ENCODE peak calls at places on chromosomes 11 and 22, in eight cellular contexts. E is kidney; I is CD8-positive, alpha-beta T cell; U is left ventricle myocardium inferior; F is tibial artery; L is Panc1; M is transverse colon; N is NT2/D1. Q is an unnamed sample. For H3K4me1, the result is how much of the 10 kb centered on the place peaks cover.

GRCh38 chr22:42388130-42388797 is 43.9 kb downstream of the NFAM1 start:
- DNase-seq in E (no peak), I (no peak), U (no peak), F (no peak), L (no peak), M (no peak), N (no peak), Q (no peak)

GRCh38 chr11:10410844-10411200 is 44.2 kb upstream of the AMPD3 start:
- DNase-seq in E (no peak), I (no peak), U (no peak), F (no peak), L (no peak), M (no peak), N (no peak), Q (no peak)

GRCh38 chr11:8105666-8106065 is 24.7 kb downstream of the TUB start:
- DNase-seq in E (no peak), I (no peak), U (no peak), F (no peak), L (no peak), M (no peak), N (no peak), Q (no peak)

GRCh38 chr11:17036666-17037658 is 22.7 kb upstream of the PLEKHA7 start:
- DNase-seq in E (no peak), I (no peak), U (no peak), F (no peak), L (no peak), M (peak), N (no peak), Q (no peak)

GRCh38 chr11:111654611-111655010 is 52.4 kb downstream of the SIK2 start:
- DNase-seq in E (no peak), I (no peak), U (no peak), F (no peak), L (no peak), M (no peak), N (no peak), Q (no peak)

GRCh38 chr11:121367434-121367833 is 74.9 kb downstream of the SC5D start:
- DNase-seq in E (no peak), I (peak), U (no peak), F (no peak), L (no peak), M (no peak), N (no peak), Q (no peak)

GRCh38 chr11:133038850-133039249 is 493.5 kb downstream of the OPCML start:
- DNase-seq in E (no peak), I (no peak), U (no peak), F (no peak), L (no peak), M (no peak), N (no peak), Q (no peak)

GRCh38 chr11:116506446-116506845 is 266.3 kb downstream of the BUD13 start:
- DNase-seq in E (no peak), I (peak), U (no peak), F (peak), L (no peak), M (no peak), N (no peak), Q (no peak)

GRCh38 chr11:114316980-114317675 is 20.9 kb downstream of the NNMT start:
- DNase-seq in E (no peak), I (no peak), U (no peak), F (no peak), L (no peak), M (no peak), N (no peak), Q (no peak)

GRCh38 chr22:33747576-33748180 is 172.6 kb downstream of the LARGE1 start:
- DNase-seq in E (no peak), I (no peak), U (no peak), F (no peak), L (no peak), M (peak), N (no peak), Q (no peak)

GRCh38 chr22:42134033-42135020 is 3.7 kb upstream of the CYP2D6 start:
- DNase-seq in E (peak), I (no peak), U (no peak), F (no peak), L (no peak), M (no peak), N (no peak), Q (no peak)

GRCh38 chr11:79437274-79437980 is 3.4 kb downstream of the TENM4 start:
- DNase-seq in E (peak), I (no peak), U (peak), F (peak), L (no peak), M (peak), N (peak), Q (no peak)

GRCh38 chr22:45882881-45883810 is 93.8 kb downstream of the WNT7B start:
- DNase-seq in E (peak), I (no peak), U (no peak), F (peak), L (no peak), M (no peak), N (no peak), Q (no peak)

GRCh38 chr11:113778111-113778910 is 1.3 kb upstream of the CLDN25 start:
- DNase-seq in E (peak), I (no peak), U (no peak), F (peak), L (no peak), M (no peak), N (no peak), Q (no peak)

GRCh38 chr11:72534859-72535547 is 100.7 kb upstream of the CLPB start:
- DNase-seq in E (no peak), I (no peak), U (no peak), F (no peak), L (no peak), M (no peak), N (no peak), Q (no peak)

GRCh38 chr11:15258433-15259350 is 144.0 kb downstream of the INSC start:
- DNase-seq in E (no peak), I (no peak), U (no peak), F (no peak), L (no peak), M (no peak), N (no peak), Q (no peak)

GRCh38 chr11:97537407-97538150 is 1147.8 kb downstream of the JRKL start:
- DNase-seq in E (peak), I (no peak), U (no peak), F (no peak), L (no peak), M (no peak), N (no peak), Q (no peak)

GRCh38 chr11:126602993-126603392 is 247.5 kb downstream of the ST3GAL4 start:
- DNase-seq in E (no peak), I (no peak), U (no peak), F (no peak), L (no peak), M (no peak), N (no peak), Q (no peak)

GRCh38 chr11:9759519-9760179 is 95.8 kb downstream of the SWAP70 start:
- DNase-seq in E (peak), I (peak), U (peak), F (peak), L (peak), M (peak), N (no peak), Q (peak)

GRCh38 chr11:46271875-46272815 is 5.3 kb upstream of the CREB3L1 start:
- DNase-seq in E (no peak), I (no peak), U (no peak), F (no peak), L (no peak), M (no peak), N (no peak), Q (no peak)
- H3K4me1 ChIP-seq in E (under half), I (under half), U (half or more), F (under half), L (under half), M (half or more), N (under half), Q (under half)

GRCh38 chr22:30882181-30882771 is 86.3 kb downstream of the MORC2 start:
- DNase-seq in E (peak), I (no peak), U (no peak), F (no peak), L (no peak), M (no peak), N (no peak), Q (no peak)

GRCh38 chr22:30880181-30880601 is 88.4 kb downstream of the MORC2 start:
- DNase-seq in E (peak), I (no peak), U (no peak), F (no peak), L (no peak), M (no peak), N (no peak), Q (no peak)

GRCh38 chr22:30879398-30879797 is 89.2 kb downstream of the MORC2 start:
- DNase-seq in E (peak), I (no peak), U (no peak), F (no peak), L (no peak), M (no peak), N (no peak), Q (no peak)

GRCh38 chr22:30881361-30882180 is 87.0 kb downstream of the MORC2 start:
- DNase-seq in E (peak), I (no peak), U (peak), F (no peak), L (no peak), M (no peak), N (no peak), Q (no peak)

DNA sequence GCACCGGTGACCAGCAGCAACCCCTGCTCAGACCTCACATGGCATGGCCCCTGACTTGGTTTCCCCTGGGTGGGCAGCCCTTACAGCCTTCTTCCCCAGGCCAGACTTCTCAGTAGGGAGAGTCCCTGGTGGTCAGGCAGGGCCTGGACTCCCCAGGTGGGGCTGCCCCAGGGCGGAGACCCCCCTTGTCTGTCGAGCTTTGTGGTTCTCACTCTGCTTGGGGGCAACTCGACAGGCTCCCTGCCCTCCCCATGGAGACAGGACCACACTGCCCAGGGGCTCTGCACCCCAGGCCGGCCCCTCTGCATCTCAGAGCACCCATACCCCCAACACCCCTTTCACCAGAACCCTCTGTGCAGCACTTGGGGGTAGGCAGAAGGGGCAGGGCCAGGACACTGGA is 87.7 kb downstream of the MORC2 start:
- DNase-seq in E (peak), I (no peak), U (no peak), F (no peak), L (no peak), M (no peak), N (no peak), Q (no peak)
- H3K4me3 ChIP-seq in E (no peak), I (no peak), U (no peak), F (no peak), L (no peak), M (no peak), N (no peak), Q (no peak)

DNA sequence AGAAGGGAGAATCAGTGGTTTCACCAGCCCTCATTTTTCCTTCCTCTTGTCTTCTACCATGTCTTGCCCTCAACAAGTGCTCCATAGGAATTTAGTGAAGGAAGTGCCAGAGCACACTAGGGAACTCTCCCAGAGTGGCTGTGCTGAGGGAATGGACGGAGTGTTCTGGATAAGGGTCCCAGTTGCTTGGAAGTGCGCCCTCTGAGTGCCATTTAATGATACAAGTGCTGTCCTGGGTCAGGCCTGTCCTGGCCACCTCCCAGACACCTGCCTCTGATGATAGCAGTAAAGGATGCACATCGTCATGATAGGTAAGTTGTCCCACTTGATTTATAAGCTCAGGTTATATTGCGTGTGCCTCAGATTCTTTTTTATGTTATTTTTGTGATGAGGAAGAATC is 5.1 kb downstream of the PANX1 start:
- DNase-seq in E (no peak), I (no peak), U (peak), F (no peak), L (no peak), M (no peak), N (no peak), Q (no peak)
- H3K4me1 ChIP-seq in E (under half), I (under half), U (half or more), F (under half), L (half or more), M (under half), N (under half), Q (under half)

GRCh38 chr11:103845331-103845730 is 191.1 kb upstream of the DDI1 start:
- DNase-seq in E (no peak), I (no peak), U (no peak), F (no peak), L (no peak), M (no peak), N (no peak), Q (no peak)

GRCh38 chr11:103842191-103842590 is 194.2 kb upstream of the DDI1 start:
- DNase-seq in E (no peak), I (no peak), U (peak), F (no peak), L (no peak), M (no peak), N (no peak), Q (no peak)

GRCh38 chr11:103844327-103845215 is 191.9 kb upstream of the DDI1 start:
- DNase-seq in E (no peak), I (no peak), U (no peak), F (no peak), L (no peak), M (peak), N (no peak), Q (no peak)

DNA sequence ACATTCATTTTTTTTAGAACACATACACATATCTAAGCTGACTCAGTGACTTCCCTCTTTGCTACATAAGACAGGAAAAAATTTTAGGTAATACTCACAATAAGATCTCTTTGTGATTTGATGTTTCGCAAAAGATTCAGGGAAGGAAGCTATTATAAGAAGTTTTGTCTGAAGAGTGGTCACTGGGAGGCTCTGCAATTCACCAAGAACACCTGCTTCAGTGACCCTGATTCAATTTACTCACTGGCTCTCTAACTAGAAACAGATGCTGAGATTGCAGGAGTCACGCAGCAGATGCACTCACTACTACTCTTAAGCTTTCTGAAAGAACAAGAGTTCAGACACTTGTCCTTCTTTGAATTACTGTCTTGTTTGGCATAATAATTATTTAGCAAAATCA is 193.6 kb upstream of the DDI1 start:
- DNase-seq in E (no peak), I (no peak), U (no peak), F (no peak), L (no peak), M (no peak), N (no peak), Q (no peak)
- H3K4me3 ChIP-seq in E (no peak), I (no peak), U (no peak), F (no peak), L (no peak), M (no peak), N (no peak), Q (no peak)

GRCh38 chr22:49936018-49936972 is 17.9 kb downstream of the CRELD2 start:
- DNase-seq in E (peak), I (peak), U (peak), F (peak), L (no peak), M (peak), N (peak), Q (peak)
- H3K4me1 ChIP-seq in E (under half), I (under half), U (half or more), F (under half), L (under half), M (half or more), N (under half), Q (under half)

Q was measured in effector memory CD4-positive, alpha-beta T cell.